ENCODE peak calls at places on chromosomes 12 and 14, in eight cellular contexts. One of them, this sample, is unnamed.

GRCh38 chr14:38900887-38901286 is 202.1 kb downstream of the SEC23A start:
- DNase-seq in PC-3: peak
- DNase-seq in progenitor cell of endocrine pancreas: no peak
- DNase-seq in CD8-positive, alpha-beta T cell: no peak
- DNase-seq in astrocyte: no peak
- DNase-seq in testis: no peak
- DNase-seq in cardiac fibroblast: no peak
- DNase-seq in HFF-Myc: no peak
- DNase-seq in this sample: no peak

GRCh38 chr14:35557221-35557747 is 23.3 kb downstream of the INSM2 start:
- DNase-seq in cardiac fibroblast: no peak
- DNase-seq in PC-3: no peak
- DNase-seq in progenitor cell of endocrine pancreas: no peak
- DNase-seq in HFF-Myc: no peak
- DNase-seq in CD8-positive, alpha-beta T cell: no peak
- DNase-seq in astrocyte: no peak
- DNase-seq in testis: no peak
- DNase-seq in this sample: no peak

GRCh38 chr14:39265741-39266588 is 32.2 kb downstream of the MIA2 start:
- DNase-seq in testis: no peak
- DNase-seq in progenitor cell of endocrine pancreas: no peak
- DNase-seq in HFF-Myc: no peak
- DNase-seq in cardiac fibroblast: peak
- DNase-seq in PC-3: peak
- DNase-seq in CD8-positive, alpha-beta T cell: no peak
- DNase-seq in astrocyte: peak
- DNase-seq in this sample: no peak

GRCh38 chr14:96204151-96205058 is at the start of gene BDKRB2:
- DNase-seq in CD8-positive, alpha-beta T cell: no peak
- DNase-seq in PC-3: peak
- DNase-seq in cardiac fibroblast: peak
- DNase-seq in HFF-Myc: peak
- DNase-seq in testis: peak
- DNase-seq in astrocyte: peak
- DNase-seq in progenitor cell of endocrine pancreas: peak
- DNase-seq in this sample: peak

GRCh38 chr12:52207106-52207505 is 15.3 kb upstream of the KRT80 start:
- DNase-seq in PC-3: no peak
- DNase-seq in testis: no peak
- DNase-seq in astrocyte: no peak
- DNase-seq in CD8-positive, alpha-beta T cell: no peak
- DNase-seq in cardiac fibroblast: no peak
- DNase-seq in HFF-Myc: no peak
- DNase-seq in progenitor cell of endocrine pancreas: no peak
- DNase-seq in this sample: no peak

GRCh38 chr12:19245126-19245525 is 115.6 kb downstream of the PLEKHA5 start:
- DNase-seq in cardiac fibroblast: no peak
- DNase-seq in HFF-Myc: no peak
- DNase-seq in progenitor cell of endocrine pancreas: no peak
- DNase-seq in astrocyte: no peak
- DNase-seq in PC-3: no peak
- DNase-seq in testis: no peak
- DNase-seq in CD8-positive, alpha-beta T cell: no peak
- DNase-seq in this sample: no peak

GRCh38 chr14:98945611-98946570 is 326.1 kb downstream of the BCL11B start:
- DNase-seq in cardiac fibroblast: no peak
- DNase-seq in HFF-Myc: no peak
- DNase-seq in CD8-positive, alpha-beta T cell: no peak
- DNase-seq in PC-3: no peak
- DNase-seq in testis: peak
- DNase-seq in astrocyte: no peak
- DNase-seq in progenitor cell of endocrine pancreas: no peak
- DNase-seq in this sample: no peak

GRCh38 chr12:51127050-51127729 is 43.8 kb upstream of the CSRNP2 start:
- DNase-seq in PC-3: no peak
- DNase-seq in astrocyte: peak
- DNase-seq in cardiac fibroblast: peak
- DNase-seq in HFF-Myc: no peak
- DNase-seq in CD8-positive, alpha-beta T cell: no peak
- DNase-seq in testis: no peak
- DNase-seq in progenitor cell of endocrine pancreas: no peak
- DNase-seq in this sample: no peak

GRCh38 chr14:70754989-70755388 is 54.3 kb downstream of the MAP3K9 start:
- DNase-seq in cardiac fibroblast: peak
- DNase-seq in astrocyte: peak
- DNase-seq in CD8-positive, alpha-beta T cell: no peak
- DNase-seq in HFF-Myc: no peak
- DNase-seq in PC-3: peak
- DNase-seq in progenitor cell of endocrine pancreas: no peak
- DNase-seq in testis: no peak
- DNase-seq in this sample: no peak

GRCh38 chr14:104213301-104214034 is 75.1 kb downstream of the KIF26A start:
- DNase-seq in testis: no peak
- DNase-seq in cardiac fibroblast: no peak
- DNase-seq in progenitor cell of endocrine pancreas: no peak
- DNase-seq in PC-3: no peak
- DNase-seq in HFF-Myc: no peak
- DNase-seq in CD8-positive, alpha-beta T cell: no peak
- DNase-seq in astrocyte: no peak
- DNase-seq in this sample: no peak

GRCh38 chr14:100536141-100536540 is 51.1 kb downstream of the BEGAIN start:
- DNase-seq in progenitor cell of endocrine pancreas: no peak
- DNase-seq in astrocyte: no peak
- DNase-seq in HFF-Myc: no peak
- DNase-seq in CD8-positive, alpha-beta T cell: no peak
- DNase-seq in testis: no peak
- DNase-seq in cardiac fibroblast: no peak
- DNase-seq in PC-3: no peak
- DNase-seq in this sample: no peak

GRCh38 chr12:120119395-120119973 is 2.9 kb upstream of the RAB35 start:
- DNase-seq in HFF-Myc: no peak
- DNase-seq in testis: no peak
- DNase-seq in CD8-positive, alpha-beta T cell: no peak
- DNase-seq in progenitor cell of endocrine pancreas: no peak
- DNase-seq in astrocyte: no peak
- DNase-seq in cardiac fibroblast: peak
- DNase-seq in PC-3: peak
- DNase-seq in this sample: no peak

GRCh38 chr12:78118486-78118885 is 287.8 kb downstream of the NAV3 start:
- DNase-seq in testis: no peak
- DNase-seq in progenitor cell of endocrine pancreas: no peak
- DNase-seq in PC-3: no peak
- DNase-seq in cardiac fibroblast: peak
- DNase-seq in astrocyte: no peak
- DNase-seq in HFF-Myc: no peak
- DNase-seq in CD8-positive, alpha-beta T cell: no peak
- DNase-seq in this sample: no peak

GRCh38 chr12:78118036-78118435 is 287.3 kb downstream of the NAV3 start:
- DNase-seq in progenitor cell of endocrine pancreas: no peak
- DNase-seq in astrocyte: no peak
- DNase-seq in CD8-positive, alpha-beta T cell: no peak
- DNase-seq in HFF-Myc: no peak
- DNase-seq in cardiac fibroblast: no peak
- DNase-seq in testis: no peak
- DNase-seq in PC-3: no peak
- DNase-seq in this sample: no peak

GRCh38 chr12:78121969-78122610 is 291.4 kb downstream of the NAV3 start:
- DNase-seq in CD8-positive, alpha-beta T cell: no peak
- DNase-seq in PC-3: no peak
- DNase-seq in astrocyte: peak
- DNase-seq in cardiac fibroblast: no peak
- DNase-seq in HFF-Myc: peak
- DNase-seq in testis: no peak
- DNase-seq in progenitor cell of endocrine pancreas: no peak
- DNase-seq in this sample: no peak

GRCh38 chr12:78119351-78119918 is 288.7 kb downstream of the NAV3 start:
- DNase-seq in CD8-positive, alpha-beta T cell: no peak
- DNase-seq in HFF-Myc: no peak
- DNase-seq in astrocyte: no peak
- DNase-seq in testis: no peak
- DNase-seq in progenitor cell of endocrine pancreas: no peak
- DNase-seq in cardiac fibroblast: no peak
- DNase-seq in PC-3: peak
- DNase-seq in this sample: no peak

DNA sequence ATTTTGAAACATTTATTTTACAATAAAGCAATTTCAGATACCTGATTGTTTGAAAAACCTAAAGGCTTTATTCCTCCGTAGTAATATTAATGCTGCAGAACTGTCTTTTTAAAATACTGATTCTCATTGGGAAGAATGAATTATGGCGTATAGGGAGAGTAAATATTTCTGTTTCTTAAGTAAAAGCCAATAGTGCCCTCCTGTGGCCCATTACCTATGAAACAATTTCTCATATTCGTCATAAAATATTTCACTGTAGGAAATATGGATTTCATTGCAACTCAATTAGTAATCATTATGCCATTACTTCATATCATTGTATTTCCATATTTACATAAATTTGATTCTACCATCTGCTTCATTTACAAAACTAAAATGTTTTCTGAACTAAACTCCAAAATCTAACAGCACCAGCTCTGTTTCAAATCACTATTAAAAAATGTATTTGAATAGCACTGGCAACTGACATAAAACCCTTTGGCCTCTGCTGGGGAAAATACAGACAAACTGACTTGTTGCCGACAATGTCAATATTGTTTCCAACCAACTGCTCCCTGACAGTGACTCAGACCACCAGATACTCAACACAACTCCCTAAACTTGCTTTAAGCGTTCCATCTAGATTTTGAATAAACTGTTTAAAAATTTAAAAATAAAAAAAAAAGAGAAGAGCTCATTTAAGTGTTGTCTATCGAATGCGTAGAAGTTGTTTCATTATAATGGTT is 290.3 kb downstream of the NAV3 start:
- DNase-seq in cardiac fibroblast: peak
- DNase-seq in PC-3: peak
- DNase-seq in CD8-positive, alpha-beta T cell: no peak
- DNase-seq in progenitor cell of endocrine pancreas: no peak
- DNase-seq in testis: peak
- DNase-seq in HFF-Myc: no peak
- DNase-seq in astrocyte: no peak
- DNase-seq in this sample: peak
- TF ChIP-seq CTCF in cardiac fibroblast: peak
- TF ChIP-seq CTCF in PC-3: peak
- TF ChIP-seq CTCF in CD8-positive, alpha-beta T cell: no peak
- TF ChIP-seq CTCF in progenitor cell of endocrine pancreas: peak
- TF ChIP-seq CTCF in testis: peak
- TF ChIP-seq CTCF in HFF-Myc: no peak
- TF ChIP-seq CTCF in astrocyte: no peak
- TF ChIP-seq CTCF in this sample: peak

DNA sequence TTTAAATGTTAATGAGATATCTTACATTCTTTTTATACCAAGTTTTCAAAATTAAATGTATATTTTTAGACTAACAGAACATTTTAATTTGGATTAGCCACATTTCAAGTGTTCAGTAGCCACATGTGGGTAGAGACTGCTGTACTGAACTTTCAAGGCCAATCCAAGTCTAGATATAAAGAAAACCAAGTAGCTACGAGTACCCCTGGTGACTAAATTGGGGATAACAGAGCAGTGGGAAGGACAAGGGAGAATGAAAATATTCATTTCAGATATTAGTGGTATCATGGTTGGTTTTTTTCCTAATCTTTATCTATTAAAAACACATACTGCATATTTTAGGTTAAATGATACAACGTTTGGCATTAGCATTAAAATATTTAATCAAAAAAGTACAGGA is 69.4 kb upstream of the RHOJ start:
- DNase-seq in astrocyte: peak
- DNase-seq in testis: no peak
- DNase-seq in CD8-positive, alpha-beta T cell: no peak
- DNase-seq in PC-3: peak
- DNase-seq in cardiac fibroblast: peak
- DNase-seq in HFF-Myc: no peak
- DNase-seq in progenitor cell of endocrine pancreas: no peak
- DNase-seq in this sample: no peak
- TF ChIP-seq CTCF in astrocyte: peak
- TF ChIP-seq CTCF in testis: peak
- TF ChIP-seq CTCF in CD8-positive, alpha-beta T cell: no peak
- TF ChIP-seq CTCF in PC-3: peak
- TF ChIP-seq CTCF in cardiac fibroblast: peak
- TF ChIP-seq CTCF in HFF-Myc: no peak
- TF ChIP-seq CTCF in progenitor cell of endocrine pancreas: peak
- TF ChIP-seq CTCF in this sample: no peak

GRCh38 chr14:73713206-73713803 is 879 bp downstream of the PNMA1 start:
- DNase-seq in testis: no peak
- DNase-seq in cardiac fibroblast: peak
- DNase-seq in progenitor cell of endocrine pancreas: no peak
- DNase-seq in PC-3: no peak
- DNase-seq in astrocyte: no peak
- DNase-seq in CD8-positive, alpha-beta T cell: no peak
- DNase-seq in HFF-Myc: no peak
- DNase-seq in this sample: no peak

GRCh38 chr14:73712071-73712506 is 2.1 kb downstream of the PNMA1 start:
- DNase-seq in testis: no peak
- DNase-seq in CD8-positive, alpha-beta T cell: no peak
- DNase-seq in astrocyte: no peak
- DNase-seq in cardiac fibroblast: peak
- DNase-seq in HFF-Myc: no peak
- DNase-seq in progenitor cell of endocrine pancreas: no peak
- DNase-seq in PC-3: peak
- DNase-seq in this sample: no peak

GRCh38 chr14:73712540-73713141 is 1.5 kb downstream of the PNMA1 start:
- DNase-seq in CD8-positive, alpha-beta T cell: no peak
- DNase-seq in testis: peak
- DNase-seq in PC-3: peak
- DNase-seq in progenitor cell of endocrine pancreas: no peak
- DNase-seq in HFF-Myc: no peak
- DNase-seq in astrocyte: no peak
- DNase-seq in cardiac fibroblast: peak
- DNase-seq in this sample: no peak

GRCh38 chr14:73709904-73710469 is 4.2 kb downstream of the PNMA1 start:
- DNase-seq in astrocyte: no peak
- DNase-seq in HFF-Myc: no peak
- DNase-seq in cardiac fibroblast: no peak
- DNase-seq in progenitor cell of endocrine pancreas: no peak
- DNase-seq in testis: no peak
- DNase-seq in CD8-positive, alpha-beta T cell: no peak
- DNase-seq in PC-3: no peak
- DNase-seq in this sample: no peak

GRCh38 chr14:73710737-73711136 is 3.4 kb downstream of the PNMA1 start:
- DNase-seq in progenitor cell of endocrine pancreas: no peak
- DNase-seq in HFF-Myc: no peak
- DNase-seq in cardiac fibroblast: no peak
- DNase-seq in PC-3: no peak
- DNase-seq in testis: no peak
- DNase-seq in CD8-positive, alpha-beta T cell: no peak
- DNase-seq in astrocyte: no peak
- DNase-seq in this sample: no peak
- TF ChIP-seq CTCF in progenitor cell of endocrine pancreas: peak
- TF ChIP-seq CTCF in HFF-Myc: no peak
- TF ChIP-seq CTCF in cardiac fibroblast: no peak
- TF ChIP-seq CTCF in PC-3: no peak
- TF ChIP-seq CTCF in testis: no peak
- TF ChIP-seq CTCF in CD8-positive, alpha-beta T cell: no peak
- TF ChIP-seq CTCF in astrocyte: no peak
- TF ChIP-seq CTCF in this sample: no peak

GRCh38 chr12:10847701-10848100 is 1.6 kb downstream of the PRR4 start:
- DNase-seq in cardiac fibroblast: peak
- DNase-seq in HFF-Myc: no peak
- DNase-seq in PC-3: no peak
- DNase-seq in testis: no peak
- DNase-seq in astrocyte: no peak
- DNase-seq in CD8-positive, alpha-beta T cell: no peak
- DNase-seq in progenitor cell of endocrine pancreas: no peak
- DNase-seq in this sample: no peak
- TF ChIP-seq CTCF in cardiac fibroblast: no peak
- TF ChIP-seq CTCF in HFF-Myc: no peak
- TF ChIP-seq CTCF in PC-3: no peak
- TF ChIP-seq CTCF in testis: no peak
- TF ChIP-seq CTCF in astrocyte: no peak
- TF ChIP-seq CTCF in CD8-positive, alpha-beta T cell: no peak
- TF ChIP-seq CTCF in progenitor cell of endocrine pancreas: no peak
- TF ChIP-seq CTCF in this sample: no peak

GRCh38 chr12:131971226-131971625 is 21.5 kb downstream of the EP400 start:
- DNase-seq in PC-3: no peak
- DNase-seq in cardiac fibroblast: no peak
- DNase-seq in HFF-Myc: no peak
- DNase-seq in testis: peak
- DNase-seq in progenitor cell of endocrine pancreas: no peak
- DNase-seq in astrocyte: no peak
- DNase-seq in CD8-positive, alpha-beta T cell: no peak
- DNase-seq in this sample: no peak
- TF ChIP-seq CTCF in PC-3: no peak
- TF ChIP-seq CTCF in cardiac fibroblast: no peak
- TF ChIP-seq CTCF in HFF-Myc: no peak
- TF ChIP-seq CTCF in testis: no peak
- TF ChIP-seq CTCF in progenitor cell of endocrine pancreas: no peak
- TF ChIP-seq CTCF in astrocyte: no peak
- TF ChIP-seq CTCF in CD8-positive, alpha-beta T cell: no peak
- TF ChIP-seq CTCF in this sample: no peak